ENCODE peak calls at places on chromosome 9, in eight cellular contexts. One of them, this sample, is unnamed.

GRCh38 chr9:5042661-5043178 is 57.6 kb downstream of the JAK2 start:
- DNase-seq in neural progenitor cell: no peak
- DNase-seq in HCT116: no peak
- DNase-seq in GM23248: no peak
- DNase-seq in mammary epithelial cell: no peak
- DNase-seq in PC-3: no peak
- DNase-seq in K562: no peak
- DNase-seq in hepatocyte: no peak
- DNase-seq in this sample: peak; percentile 9

GRCh38 chr9:78954286-78954685 is 617.5 kb upstream of the TLE4 start:
- DNase-seq in neural progenitor cell: no peak
- DNase-seq in HCT116: no peak
- DNase-seq in GM23248: no peak
- DNase-seq in mammary epithelial cell: no peak
- DNase-seq in PC-3: no peak
- DNase-seq in K562: no peak
- DNase-seq in hepatocyte: peak; percentile 48
- DNase-seq in this sample: no peak

GRCh38 chr9:107637421-107638420 is 148.2 kb upstream of the KLF4 start:
- DNase-seq in neural progenitor cell: peak; percentile 65
- DNase-seq in HCT116: no peak
- DNase-seq in GM23248: peak; percentile 98
- DNase-seq in mammary epithelial cell: peak; percentile 50
- DNase-seq in PC-3: peak; percentile 31
- DNase-seq in K562: no peak
- DNase-seq in hepatocyte: peak; percentile 93
- DNase-seq in this sample: no peak

GRCh38 chr9:134562146-134562753 is 79.4 kb upstream of the COL5A1 start:
- DNase-seq in neural progenitor cell: no peak
- DNase-seq in HCT116: no peak
- DNase-seq in GM23248: peak; percentile 35
- DNase-seq in mammary epithelial cell: no peak
- DNase-seq in PC-3: no peak
- DNase-seq in K562: no peak
- DNase-seq in hepatocyte: peak; percentile 1
- DNase-seq in this sample: no peak

GRCh38 chr9:34651876-34652602 is at the start of gene IL11RA:
- DNase-seq in neural progenitor cell: peak; percentile 95
- DNase-seq in HCT116: peak; percentile 80
- DNase-seq in GM23248: peak; percentile 84
- DNase-seq in mammary epithelial cell: peak; percentile 79
- DNase-seq in PC-3: peak; percentile 68
- DNase-seq in K562: peak; percentile 94
- DNase-seq in hepatocyte: peak; percentile 92
- DNase-seq in this sample: no peak

GRCh38 chr9:33446507-33447403 is 638 bp downstream of the AQP3 start:
- DNase-seq in neural progenitor cell: peak; percentile 20
- DNase-seq in HCT116: no peak
- DNase-seq in GM23248: peak; percentile 70
- DNase-seq in mammary epithelial cell: peak; percentile 58
- DNase-seq in PC-3: peak; percentile 68
- DNase-seq in K562: peak; percentile 75
- DNase-seq in hepatocyte: peak; percentile 82
- DNase-seq in this sample: peak; percentile 76

GRCh38 chr9:134604834-134605233 is 36.8 kb upstream of the COL5A1 start:
- DNase-seq in neural progenitor cell: no peak
- DNase-seq in HCT116: no peak
- DNase-seq in GM23248: no peak
- DNase-seq in mammary epithelial cell: no peak
- DNase-seq in PC-3: no peak
- DNase-seq in K562: no peak
- DNase-seq in hepatocyte: no peak
- DNase-seq in this sample: no peak

GRCh38 chr9:117400131-117400530 is 14.7 kb downstream of the ASTN2 start:
- DNase-seq in neural progenitor cell: peak; percentile 59
- DNase-seq in HCT116: no peak
- DNase-seq in GM23248: no peak
- DNase-seq in mammary epithelial cell: no peak
- DNase-seq in PC-3: no peak
- DNase-seq in K562: no peak
- DNase-seq in hepatocyte: peak; percentile 26
- DNase-seq in this sample: no peak

DNA sequence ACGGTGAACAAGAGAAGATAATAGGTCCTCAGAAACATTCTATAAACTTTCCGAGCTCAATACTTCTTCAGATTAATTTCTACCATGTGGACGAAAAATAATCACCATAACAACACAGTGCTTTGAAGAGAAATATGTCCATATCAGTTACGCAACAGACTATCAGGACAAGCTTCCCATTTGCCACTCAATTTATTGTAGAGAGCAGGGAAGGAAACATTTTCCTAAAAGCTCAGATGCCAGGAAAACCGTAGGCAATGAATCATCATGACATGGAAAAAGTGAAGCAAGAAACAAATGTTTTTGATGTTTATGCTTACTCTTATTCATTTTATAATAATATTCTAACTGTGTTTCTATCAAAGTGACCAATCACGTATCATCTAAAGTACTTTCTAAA is 87.6 kb downstream of the S1PR3 start:
- DNase-seq in neural progenitor cell: no peak
- DNase-seq in HCT116: no peak
- DNase-seq in GM23248: peak; percentile 61
- DNase-seq in mammary epithelial cell: no peak
- DNase-seq in PC-3: peak; percentile 5
- DNase-seq in K562: no peak
- DNase-seq in hepatocyte: no peak
- DNase-seq in this sample: no peak
- H3K4me2 ChIP-seq in neural progenitor cell: no peak overlapping the region
- H3K4me2 ChIP-seq in HCT116: no peak overlapping the region
- H3K4me2 ChIP-seq in GM23248: peak overlapping the region; percentile 4
- H3K4me2 ChIP-seq in mammary epithelial cell: no peak overlapping the region
- H3K4me2 ChIP-seq in PC-3: no peak overlapping the region
- H3K4me2 ChIP-seq in K562: no peak overlapping the region
- H3K4me2 ChIP-seq in hepatocyte: no peak overlapping the region
- H3K4me2 ChIP-seq in this sample: no peak overlapping the region

DNA sequence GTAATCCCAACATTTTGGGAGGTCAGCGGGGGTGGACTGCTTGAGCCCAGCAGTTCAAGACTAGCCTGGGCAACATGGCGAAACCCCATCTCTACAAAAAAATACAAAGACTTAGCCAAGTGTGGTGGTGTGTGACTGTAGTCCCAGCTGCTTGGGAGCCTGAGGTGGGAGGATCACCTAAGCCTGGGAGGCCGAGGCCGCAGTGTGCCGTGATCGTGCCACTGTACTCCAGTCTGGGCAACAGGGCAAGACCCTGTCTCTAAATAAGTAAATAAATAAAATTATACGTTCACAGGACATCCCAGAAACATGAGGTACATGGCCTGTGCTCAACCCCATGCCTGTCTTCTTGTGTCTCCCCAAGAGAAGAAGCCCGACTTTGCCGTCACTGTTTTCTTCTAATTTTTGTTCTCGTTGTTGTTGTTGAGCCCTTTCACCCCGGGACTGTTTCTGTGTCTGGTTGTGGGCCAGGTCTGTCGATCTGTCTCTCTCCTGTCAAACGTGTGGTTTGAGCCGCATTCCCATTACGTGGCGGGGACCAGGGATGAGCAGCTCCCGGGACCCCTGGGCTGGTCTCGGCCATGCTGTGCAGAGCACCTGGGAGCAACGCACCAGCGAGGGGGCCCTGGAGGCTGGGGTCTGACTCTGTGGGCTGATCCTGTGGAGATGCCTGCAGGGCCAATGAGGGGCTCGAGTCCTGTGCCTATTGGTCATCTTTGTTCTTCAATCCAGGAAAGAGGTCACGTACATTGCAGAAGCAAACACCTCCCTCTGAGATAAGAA is 32.2 kb downstream of the NACC2 start:
- DNase-seq in neural progenitor cell: no peak
- DNase-seq in HCT116: no peak
- DNase-seq in GM23248: no peak
- DNase-seq in mammary epithelial cell: no peak
- DNase-seq in PC-3: no peak
- DNase-seq in K562: no peak
- DNase-seq in hepatocyte: no peak
- DNase-seq in this sample: no peak
- TF ChIP-seq EZH2 in neural progenitor cell: no peak
- TF ChIP-seq EZH2 in HCT116: no peak
- TF ChIP-seq EZH2 in GM23248: no peak
- TF ChIP-seq EZH2 in mammary epithelial cell: no peak
- TF ChIP-seq EZH2 in PC-3: no peak
- TF ChIP-seq EZH2 in K562: no peak
- TF ChIP-seq EZH2 in hepatocyte: no peak
- TF ChIP-seq EZH2 in this sample: no peak

GRCh38 chr9:37399336-37399735 is 23.2 kb upstream of the GRHPR start:
- DNase-seq in neural progenitor cell: no peak
- DNase-seq in HCT116: no peak
- DNase-seq in GM23248: no peak
- DNase-seq in mammary epithelial cell: no peak
- DNase-seq in PC-3: no peak
- DNase-seq in K562: no peak
- DNase-seq in hepatocyte: no peak
- DNase-seq in this sample: no peak
- H3K4me1 ChIP-seq in neural progenitor cell: no peaks in the 10 kb centered on the region
- H3K4me1 ChIP-seq in HCT116: peaks cover 14% of the 10 kb centered on the region
- H3K4me1 ChIP-seq in GM23248: no peaks in the 10 kb centered on the region
- H3K4me1 ChIP-seq in mammary epithelial cell: no peaks in the 10 kb centered on the region
- H3K4me1 ChIP-seq in PC-3: no peaks in the 10 kb centered on the region
- H3K4me1 ChIP-seq in K562: peaks cover 4% of the 10 kb centered on the region
- H3K4me1 ChIP-seq in hepatocyte: no peaks in the 10 kb centered on the region
- H3K4me1 ChIP-seq in this sample: no peaks in the 10 kb centered on the region

GRCh38 chr9:650362-650761 is 191.1 kb upstream of the DMRT1 start:
- DNase-seq in neural progenitor cell: peak; percentile 23
- DNase-seq in HCT116: no peak
- DNase-seq in GM23248: peak; percentile 31
- DNase-seq in mammary epithelial cell: no peak
- DNase-seq in PC-3: no peak
- DNase-seq in K562: no peak
- DNase-seq in hepatocyte: no peak
- DNase-seq in this sample: peak; percentile 50
- H3K4me2 ChIP-seq in neural progenitor cell: no peak overlapping the region
- H3K4me2 ChIP-seq in HCT116: no peak overlapping the region
- H3K4me2 ChIP-seq in GM23248: peak overlapping the region; percentile 70
- H3K4me2 ChIP-seq in mammary epithelial cell: peak overlapping the region; percentile 59
- H3K4me2 ChIP-seq in PC-3: no peak overlapping the region
- H3K4me2 ChIP-seq in K562: no peak overlapping the region
- H3K4me2 ChIP-seq in hepatocyte: no peak overlapping the region
- H3K4me2 ChIP-seq in this sample: peak overlapping the region; percentile 58

GRCh38 chr9:86324901-86325300 is 29.3 kb downstream of the TUT7 start:
- DNase-seq in neural progenitor cell: no peak
- DNase-seq in HCT116: no peak
- DNase-seq in GM23248: no peak
- DNase-seq in mammary epithelial cell: no peak
- DNase-seq in PC-3: no peak
- DNase-seq in K562: no peak
- DNase-seq in hepatocyte: no peak
- DNase-seq in this sample: no peak

GRCh38 chr9:86322973-86323644 is 31.1 kb downstream of the TUT7 start:
- DNase-seq in neural progenitor cell: no peak
- DNase-seq in HCT116: no peak
- DNase-seq in GM23248: peak; percentile 93
- DNase-seq in mammary epithelial cell: no peak
- DNase-seq in PC-3: peak; percentile 74
- DNase-seq in K562: no peak
- DNase-seq in hepatocyte: no peak
- DNase-seq in this sample: no peak

GRCh38 chr9:86326536-86326935 is 27.7 kb downstream of the TUT7 start:
- DNase-seq in neural progenitor cell: no peak
- DNase-seq in HCT116: no peak
- DNase-seq in GM23248: no peak
- DNase-seq in mammary epithelial cell: no peak
- DNase-seq in PC-3: no peak
- DNase-seq in K562: no peak
- DNase-seq in hepatocyte: no peak
- DNase-seq in this sample: no peak

GRCh38 chr9:86321373-86321772 is 32.8 kb downstream of the TUT7 start:
- DNase-seq in neural progenitor cell: no peak
- DNase-seq in HCT116: no peak
- DNase-seq in GM23248: peak; percentile 94
- DNase-seq in mammary epithelial cell: peak; percentile 48
- DNase-seq in PC-3: peak; percentile 58
- DNase-seq in K562: no peak
- DNase-seq in hepatocyte: peak; percentile 34
- DNase-seq in this sample: no peak

GRCh38 chr9:86324308-86324707 is 29.9 kb downstream of the TUT7 start:
- DNase-seq in neural progenitor cell: no peak
- DNase-seq in HCT116: no peak
- DNase-seq in GM23248: peak; percentile 85
- DNase-seq in mammary epithelial cell: no peak
- DNase-seq in PC-3: no peak
- DNase-seq in K562: no peak
- DNase-seq in hepatocyte: no peak
- DNase-seq in this sample: no peak
- TF ChIP-seq EZH2 in neural progenitor cell: no peak
- TF ChIP-seq EZH2 in HCT116: no peak
- TF ChIP-seq EZH2 in GM23248: no peak
- TF ChIP-seq EZH2 in mammary epithelial cell: no peak
- TF ChIP-seq EZH2 in PC-3: no peak
- TF ChIP-seq EZH2 in K562: no peak
- TF ChIP-seq EZH2 in hepatocyte: no peak
- TF ChIP-seq EZH2 in this sample: no peak

GRCh38 chr9:136087741-136088480 is 7.2 kb downstream of the NACC2 start:
- DNase-seq in neural progenitor cell: peak; percentile 5
- DNase-seq in HCT116: no peak
- DNase-seq in GM23248: no peak
- DNase-seq in mammary epithelial cell: no peak
- DNase-seq in PC-3: no peak
- DNase-seq in K562: no peak
- DNase-seq in hepatocyte: no peak
- DNase-seq in this sample: no peak
- H3K4me1 ChIP-seq in neural progenitor cell: peaks cover 30% of the 10 kb centered on the region
- H3K4me1 ChIP-seq in HCT116: peaks cover 31% of the 10 kb centered on the region
- H3K4me1 ChIP-seq in GM23248: peaks cover 7% of the 10 kb centered on the region
- H3K4me1 ChIP-seq in mammary epithelial cell: peaks cover 31% of the 10 kb centered on the region
- H3K4me1 ChIP-seq in PC-3: no peaks in the 10 kb centered on the region
- H3K4me1 ChIP-seq in K562: peaks cover 85% of the 10 kb centered on the region
- H3K4me1 ChIP-seq in hepatocyte: peaks cover 13% of the 10 kb centered on the region
- H3K4me1 ChIP-seq in this sample: peaks cover 7% of the 10 kb centered on the region

DNA sequence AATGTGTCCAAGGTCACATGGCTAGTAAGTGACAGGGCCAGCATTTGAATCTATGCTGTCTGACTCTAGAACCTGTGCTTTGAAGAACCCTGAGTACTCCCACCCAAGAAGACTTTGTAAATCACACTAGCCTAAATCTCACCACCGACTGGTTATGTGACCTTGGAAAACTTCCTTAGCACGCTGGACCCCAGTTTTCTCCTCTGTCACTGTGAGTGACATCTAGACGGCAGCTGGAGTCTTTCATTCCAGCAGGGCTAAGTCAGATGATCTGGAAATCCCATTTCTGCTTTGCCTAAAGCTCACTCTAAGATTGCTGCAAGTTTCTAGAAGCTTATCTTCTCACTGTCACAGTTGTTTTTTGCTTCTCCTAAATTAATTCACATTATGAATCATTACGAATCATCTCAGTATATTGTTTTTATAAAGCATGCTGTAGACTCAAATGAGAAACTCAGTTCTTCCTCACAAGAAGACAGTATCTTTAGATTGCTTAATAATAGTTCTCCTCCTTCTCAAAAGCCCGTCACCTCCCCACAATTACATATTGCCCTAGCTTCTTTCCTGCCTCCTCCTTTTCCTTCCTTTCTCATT is 17.0 kb downstream of the ALDOB start:
- DNase-seq in neural progenitor cell: no peak
- DNase-seq in HCT116: no peak
- DNase-seq in GM23248: peak; percentile 62
- DNase-seq in mammary epithelial cell: peak; percentile 48
- DNase-seq in PC-3: no peak
- DNase-seq in K562: no peak
- DNase-seq in hepatocyte: no peak
- DNase-seq in this sample: no peak
- H3K4me2 ChIP-seq in neural progenitor cell: no peak overlapping the region
- H3K4me2 ChIP-seq in HCT116: no peak overlapping the region
- H3K4me2 ChIP-seq in GM23248: no peak overlapping the region
- H3K4me2 ChIP-seq in mammary epithelial cell: no peak overlapping the region
- H3K4me2 ChIP-seq in PC-3: no peak overlapping the region
- H3K4me2 ChIP-seq in K562: no peak overlapping the region
- H3K4me2 ChIP-seq in hepatocyte: no peak overlapping the region
- H3K4me2 ChIP-seq in this sample: no peak overlapping the region